ENCODE peak calls at places on chromosomes 6 and 20, in seven cellular contexts. One of them, this sample, is unnamed.

GRCh38 chr20:33401922-33402369 is 627 bp upstream of the CDK5RAP1 start:
- DNase-seq in uterus: no peak
- DNase-seq in activated T-cell treated with anti-CD3 and anti-CD28 coated beads for 1 hour: no peak
- DNase-seq in astrocyte of the cerebellum: no peak
- DNase-seq in stimulated activated naive CD4-positive, alpha-beta T cell treated with Interleukin-2 at 50 U/mL for 16 hours: no peak
- DNase-seq in prostate gland: no peak
- DNase-seq in nephron progenitor cell: no peak
- DNase-seq in this sample: no peak

GRCh38 chr6:26493258-26493657 is 6.8 kb upstream of the BTN1A1 start:
- DNase-seq in uterus: no peak
- DNase-seq in activated T-cell treated with anti-CD3 and anti-CD28 coated beads for 1 hour: no peak
- DNase-seq in astrocyte of the cerebellum: no peak
- DNase-seq in stimulated activated naive CD4-positive, alpha-beta T cell treated with Interleukin-2 at 50 U/mL for 16 hours: no peak
- DNase-seq in prostate gland: no peak
- DNase-seq in nephron progenitor cell: no peak
- DNase-seq in this sample: peak; percentile 42

GRCh38 chr6:165581678-165582077 is 81.4 kb downstream of the PDE10A start:
- DNase-seq in uterus: no peak
- DNase-seq in activated T-cell treated with anti-CD3 and anti-CD28 coated beads for 1 hour: no peak
- DNase-seq in astrocyte of the cerebellum: no peak
- DNase-seq in stimulated activated naive CD4-positive, alpha-beta T cell treated with Interleukin-2 at 50 U/mL for 16 hours: no peak
- DNase-seq in prostate gland: no peak
- DNase-seq in nephron progenitor cell: no peak
- DNase-seq in this sample: no peak

GRCh38 chr6:111865909-111866546 is 7.2 kb downstream of the FYN start:
- DNase-seq in uterus: no peak
- DNase-seq in activated T-cell treated with anti-CD3 and anti-CD28 coated beads for 1 hour: no peak
- DNase-seq in astrocyte of the cerebellum: no peak
- DNase-seq in stimulated activated naive CD4-positive, alpha-beta T cell treated with Interleukin-2 at 50 U/mL for 16 hours: no peak
- DNase-seq in prostate gland: no peak
- DNase-seq in nephron progenitor cell: no peak
- DNase-seq in this sample: no peak

GRCh38 chr6:131628726-131629125 is 684 bp upstream of the MED23 start:
- DNase-seq in uterus: no peak
- DNase-seq in activated T-cell treated with anti-CD3 and anti-CD28 coated beads for 1 hour: no peak
- DNase-seq in astrocyte of the cerebellum: no peak
- DNase-seq in stimulated activated naive CD4-positive, alpha-beta T cell treated with Interleukin-2 at 50 U/mL for 16 hours: no peak
- DNase-seq in prostate gland: no peak
- DNase-seq in nephron progenitor cell: no peak
- DNase-seq in this sample: no peak

GRCh38 chr20:38673731-38674177 is 50.5 kb upstream of the SLC32A1 start:
- DNase-seq in uterus: no peak
- DNase-seq in activated T-cell treated with anti-CD3 and anti-CD28 coated beads for 1 hour: no peak
- DNase-seq in astrocyte of the cerebellum: no peak
- DNase-seq in stimulated activated naive CD4-positive, alpha-beta T cell treated with Interleukin-2 at 50 U/mL for 16 hours: no peak
- DNase-seq in prostate gland: no peak
- DNase-seq in nephron progenitor cell: peak; percentile 27
- DNase-seq in this sample: no peak

GRCh38 chr20:51763965-51764602 is 4.1 kb downstream of the ATP9A start:
- DNase-seq in uterus: no peak
- DNase-seq in activated T-cell treated with anti-CD3 and anti-CD28 coated beads for 1 hour: no peak
- DNase-seq in astrocyte of the cerebellum: no peak
- DNase-seq in stimulated activated naive CD4-positive, alpha-beta T cell treated with Interleukin-2 at 50 U/mL for 16 hours: no peak
- DNase-seq in prostate gland: no peak
- DNase-seq in nephron progenitor cell: no peak
- DNase-seq in this sample: no peak

GRCh38 chr6:90217621-90218496 is 78.8 kb downstream of the BACH2 start:
- DNase-seq in uterus: no peak
- DNase-seq in activated T-cell treated with anti-CD3 and anti-CD28 coated beads for 1 hour: no peak
- DNase-seq in astrocyte of the cerebellum: no peak
- DNase-seq in stimulated activated naive CD4-positive, alpha-beta T cell treated with Interleukin-2 at 50 U/mL for 16 hours: peak; percentile 30
- DNase-seq in prostate gland: no peak
- DNase-seq in nephron progenitor cell: peak; percentile 59
- DNase-seq in this sample: no peak

GRCh38 chr6:41492261-41492891 is 53.8 kb upstream of the FOXP4 start:
- DNase-seq in uterus: no peak
- DNase-seq in activated T-cell treated with anti-CD3 and anti-CD28 coated beads for 1 hour: no peak
- DNase-seq in astrocyte of the cerebellum: no peak
- DNase-seq in stimulated activated naive CD4-positive, alpha-beta T cell treated with Interleukin-2 at 50 U/mL for 16 hours: no peak
- DNase-seq in prostate gland: no peak
- DNase-seq in nephron progenitor cell: peak; percentile 65
- DNase-seq in this sample: no peak

GRCh38 chr6:53464942-53465460 is 79.9 kb downstream of the GCLC start:
- DNase-seq in uterus: peak; percentile 83
- DNase-seq in activated T-cell treated with anti-CD3 and anti-CD28 coated beads for 1 hour: no peak
- DNase-seq in astrocyte of the cerebellum: no peak
- DNase-seq in stimulated activated naive CD4-positive, alpha-beta T cell treated with Interleukin-2 at 50 U/mL for 16 hours: no peak
- DNase-seq in prostate gland: no peak
- DNase-seq in nephron progenitor cell: no peak
- DNase-seq in this sample: no peak

GRCh38 chr6:105713474-105714118 is 310.7 kb upstream of the PREP start:
- DNase-seq in uterus: no peak
- DNase-seq in activated T-cell treated with anti-CD3 and anti-CD28 coated beads for 1 hour: no peak
- DNase-seq in astrocyte of the cerebellum: no peak
- DNase-seq in stimulated activated naive CD4-positive, alpha-beta T cell treated with Interleukin-2 at 50 U/mL for 16 hours: no peak
- DNase-seq in prostate gland: no peak
- DNase-seq in nephron progenitor cell: no peak
- DNase-seq in this sample: no peak

GRCh38 chr20:19757973-19758887 is at the start of gene RIN2:
- DNase-seq in uterus: peak; percentile 84
- DNase-seq in activated T-cell treated with anti-CD3 and anti-CD28 coated beads for 1 hour: no peak
- DNase-seq in astrocyte of the cerebellum: peak; percentile 80
- DNase-seq in stimulated activated naive CD4-positive, alpha-beta T cell treated with Interleukin-2 at 50 U/mL for 16 hours: no peak
- DNase-seq in prostate gland: peak; percentile 94
- DNase-seq in nephron progenitor cell: peak; percentile 95
- DNase-seq in this sample: peak; percentile 98

GRCh38 chr20:3826420-3826819 is 6.1 kb downstream of the AP5S1 start:
- DNase-seq in uterus: no peak
- DNase-seq in activated T-cell treated with anti-CD3 and anti-CD28 coated beads for 1 hour: no peak
- DNase-seq in astrocyte of the cerebellum: no peak
- DNase-seq in stimulated activated naive CD4-positive, alpha-beta T cell treated with Interleukin-2 at 50 U/mL for 16 hours: no peak
- DNase-seq in prostate gland: no peak
- DNase-seq in nephron progenitor cell: no peak
- DNase-seq in this sample: no peak